ENCODE peak calls at places on chromosome 4, in six cellular contexts. One of them, this sample, is unnamed.

GRCh38 chr4:137125011-137125410 is 407.3 kb downstream of the PCDH18 start:
- DNase-seq in fibroblast of pulmonary artery: peak
- DNase-seq in NCI-H460: peak
- DNase-seq in CD4-positive, alpha-beta memory T cell: no peak
- DNase-seq in activated CD4-positive, alpha-beta T cell treated with anti-CD3 and anti-CD28 coated beads, Interleukin-2, amount 50 U/mL, for 24 hours: no peak
- DNase-seq in EL: peak
- DNase-seq in this sample: peak

GRCh38 chr4:150909116-150909515 is 106.0 kb downstream of the LRBA start:
- DNase-seq in fibroblast of pulmonary artery: no peak
- DNase-seq in NCI-H460: no peak
- DNase-seq in CD4-positive, alpha-beta memory T cell: no peak
- DNase-seq in activated CD4-positive, alpha-beta T cell treated with anti-CD3 and anti-CD28 coated beads, Interleukin-2, amount 50 U/mL, for 24 hours: no peak
- DNase-seq in EL: no peak
- DNase-seq in this sample: no peak

GRCh38 chr4:150477869-150478268 is 104.1 kb upstream of the MAB21L2 start:
- DNase-seq in fibroblast of pulmonary artery: no peak
- DNase-seq in NCI-H460: no peak
- DNase-seq in CD4-positive, alpha-beta memory T cell: no peak
- DNase-seq in activated CD4-positive, alpha-beta T cell treated with anti-CD3 and anti-CD28 coated beads, Interleukin-2, amount 50 U/mL, for 24 hours: no peak
- DNase-seq in EL: no peak
- DNase-seq in this sample: no peak

GRCh38 chr4:164871673-164872072 is 5.3 kb upstream of the APELA start:
- DNase-seq in fibroblast of pulmonary artery: no peak
- DNase-seq in NCI-H460: no peak
- DNase-seq in CD4-positive, alpha-beta memory T cell: no peak
- DNase-seq in activated CD4-positive, alpha-beta T cell treated with anti-CD3 and anti-CD28 coated beads, Interleukin-2, amount 50 U/mL, for 24 hours: no peak
- DNase-seq in EL: no peak
- DNase-seq in this sample: no peak

GRCh38 chr4:79886557-79886956 is 186.5 kb downstream of the ANTXR2 start:
- DNase-seq in fibroblast of pulmonary artery: no peak
- DNase-seq in NCI-H460: no peak
- DNase-seq in CD4-positive, alpha-beta memory T cell: no peak
- DNase-seq in activated CD4-positive, alpha-beta T cell treated with anti-CD3 and anti-CD28 coated beads, Interleukin-2, amount 50 U/mL, for 24 hours: no peak
- DNase-seq in EL: no peak
- DNase-seq in this sample: no peak

GRCh38 chr4:119592708-119593298 is 35.8 kb downstream of the PDE5A start:
- DNase-seq in fibroblast of pulmonary artery: peak
- DNase-seq in NCI-H460: no peak
- DNase-seq in CD4-positive, alpha-beta memory T cell: no peak
- DNase-seq in activated CD4-positive, alpha-beta T cell treated with anti-CD3 and anti-CD28 coated beads, Interleukin-2, amount 50 U/mL, for 24 hours: no peak
- DNase-seq in EL: no peak
- DNase-seq in this sample: peak

GRCh38 chr4:142372570-142373300 is 473.4 kb downstream of the INPP4B start:
- DNase-seq in fibroblast of pulmonary artery: no peak
- DNase-seq in NCI-H460: no peak
- DNase-seq in CD4-positive, alpha-beta memory T cell: no peak
- DNase-seq in activated CD4-positive, alpha-beta T cell treated with anti-CD3 and anti-CD28 coated beads, Interleukin-2, amount 50 U/mL, for 24 hours: no peak
- DNase-seq in EL: peak
- DNase-seq in this sample: no peak

GRCh38 chr4:45155081-45155777 is 428.9 kb upstream of the GNPDA2 start:
- DNase-seq in fibroblast of pulmonary artery: peak
- DNase-seq in NCI-H460: no peak
- DNase-seq in CD4-positive, alpha-beta memory T cell: no peak
- DNase-seq in activated CD4-positive, alpha-beta T cell treated with anti-CD3 and anti-CD28 coated beads, Interleukin-2, amount 50 U/mL, for 24 hours: no peak
- DNase-seq in EL: no peak
- DNase-seq in this sample: peak

GRCh38 chr4:158193171-158193749 is 17.0 kb upstream of the TMEM144 start:
- DNase-seq in fibroblast of pulmonary artery: peak
- DNase-seq in NCI-H460: peak
- DNase-seq in CD4-positive, alpha-beta memory T cell: no peak
- DNase-seq in activated CD4-positive, alpha-beta T cell treated with anti-CD3 and anti-CD28 coated beads, Interleukin-2, amount 50 U/mL, for 24 hours: no peak
- DNase-seq in EL: peak
- DNase-seq in this sample: peak

GRCh38 chr4:116055857-116056827 is 942.7 kb upstream of the NDST4 start:
- DNase-seq in fibroblast of pulmonary artery: peak
- DNase-seq in NCI-H460: peak
- DNase-seq in CD4-positive, alpha-beta memory T cell: no peak
- DNase-seq in activated CD4-positive, alpha-beta T cell treated with anti-CD3 and anti-CD28 coated beads, Interleukin-2, amount 50 U/mL, for 24 hours: no peak
- DNase-seq in EL: no peak
- DNase-seq in this sample: no peak

GRCh38 chr4:140070369-140070768 is 83.6 kb downstream of the MAML3 start:
- DNase-seq in fibroblast of pulmonary artery: no peak
- DNase-seq in NCI-H460: no peak
- DNase-seq in CD4-positive, alpha-beta memory T cell: no peak
- DNase-seq in activated CD4-positive, alpha-beta T cell treated with anti-CD3 and anti-CD28 coated beads, Interleukin-2, amount 50 U/mL, for 24 hours: no peak
- DNase-seq in EL: no peak
- DNase-seq in this sample: no peak

GRCh38 chr4:17142232-17142711 is 243.8 kb upstream of the LDB2 start:
- DNase-seq in fibroblast of pulmonary artery: peak
- DNase-seq in NCI-H460: no peak
- DNase-seq in CD4-positive, alpha-beta memory T cell: no peak
- DNase-seq in activated CD4-positive, alpha-beta T cell treated with anti-CD3 and anti-CD28 coated beads, Interleukin-2, amount 50 U/mL, for 24 hours: no peak
- DNase-seq in EL: peak
- DNase-seq in this sample: peak

GRCh38 chr4:85391568-85392410 is 83.2 kb upstream of the ARHGAP24 start:
- DNase-seq in fibroblast of pulmonary artery: no peak
- DNase-seq in NCI-H460: no peak
- DNase-seq in CD4-positive, alpha-beta memory T cell: no peak
- DNase-seq in activated CD4-positive, alpha-beta T cell treated with anti-CD3 and anti-CD28 coated beads, Interleukin-2, amount 50 U/mL, for 24 hours: no peak
- DNase-seq in EL: no peak
- DNase-seq in this sample: no peak

GRCh38 chr4:78659264-78659663 is 107.7 kb downstream of the ANXA3 start:
- DNase-seq in fibroblast of pulmonary artery: peak
- DNase-seq in NCI-H460: no peak
- DNase-seq in CD4-positive, alpha-beta memory T cell: no peak
- DNase-seq in activated CD4-positive, alpha-beta T cell treated with anti-CD3 and anti-CD28 coated beads, Interleukin-2, amount 50 U/mL, for 24 hours: no peak
- DNase-seq in EL: peak
- DNase-seq in this sample: peak

GRCh38 chr4:926538-926937 is 5.6 kb downstream of the GAK start:
- DNase-seq in fibroblast of pulmonary artery: peak
- DNase-seq in NCI-H460: peak
- DNase-seq in CD4-positive, alpha-beta memory T cell: no peak
- DNase-seq in activated CD4-positive, alpha-beta T cell treated with anti-CD3 and anti-CD28 coated beads, Interleukin-2, amount 50 U/mL, for 24 hours: no peak
- DNase-seq in EL: no peak
- DNase-seq in this sample: no peak

GRCh38 chr4:28341784-28342183 is 1481.1 kb downstream of the STIM2 start:
- DNase-seq in fibroblast of pulmonary artery: no peak
- DNase-seq in NCI-H460: no peak
- DNase-seq in CD4-positive, alpha-beta memory T cell: no peak
- DNase-seq in activated CD4-positive, alpha-beta T cell treated with anti-CD3 and anti-CD28 coated beads, Interleukin-2, amount 50 U/mL, for 24 hours: no peak
- DNase-seq in EL: no peak
- DNase-seq in this sample: no peak

GRCh38 chr4:123505457-123506310 is 109.1 kb downstream of the SPRY1 start:
- DNase-seq in fibroblast of pulmonary artery: peak
- DNase-seq in NCI-H460: no peak
- DNase-seq in CD4-positive, alpha-beta memory T cell: no peak
- DNase-seq in activated CD4-positive, alpha-beta T cell treated with anti-CD3 and anti-CD28 coated beads, Interleukin-2, amount 50 U/mL, for 24 hours: no peak
- DNase-seq in EL: peak
- DNase-seq in this sample: peak

GRCh38 chr4:150215601-150216000 is 137.4 kb downstream of the DCLK2 start:
- DNase-seq in fibroblast of pulmonary artery: no peak
- DNase-seq in NCI-H460: no peak
- DNase-seq in CD4-positive, alpha-beta memory T cell: no peak
- DNase-seq in activated CD4-positive, alpha-beta T cell treated with anti-CD3 and anti-CD28 coated beads, Interleukin-2, amount 50 U/mL, for 24 hours: no peak
- DNase-seq in EL: no peak
- DNase-seq in this sample: no peak

GRCh38 chr4:37891221-37892159 is 606 bp downstream of the TBC1D1 start:
- DNase-seq in fibroblast of pulmonary artery: no peak
- DNase-seq in NCI-H460: no peak
- DNase-seq in CD4-positive, alpha-beta memory T cell: peak
- DNase-seq in activated CD4-positive, alpha-beta T cell treated with anti-CD3 and anti-CD28 coated beads, Interleukin-2, amount 50 U/mL, for 24 hours: peak
- DNase-seq in EL: peak
- DNase-seq in this sample: peak

GRCh38 chr4:127007336-127007735 is 625.4 kb upstream of the INTU start:
- DNase-seq in fibroblast of pulmonary artery: no peak
- DNase-seq in NCI-H460: no peak
- DNase-seq in CD4-positive, alpha-beta memory T cell: no peak
- DNase-seq in activated CD4-positive, alpha-beta T cell treated with anti-CD3 and anti-CD28 coated beads, Interleukin-2, amount 50 U/mL, for 24 hours: no peak
- DNase-seq in EL: no peak
- DNase-seq in this sample: no peak

GRCh38 chr4:138890921-138891570 is 124.5 kb upstream of the NOCT start:
- DNase-seq in fibroblast of pulmonary artery: no peak
- DNase-seq in NCI-H460: no peak
- DNase-seq in CD4-positive, alpha-beta memory T cell: no peak
- DNase-seq in activated CD4-positive, alpha-beta T cell treated with anti-CD3 and anti-CD28 coated beads, Interleukin-2, amount 50 U/mL, for 24 hours: no peak
- DNase-seq in EL: no peak
- DNase-seq in this sample: no peak

GRCh38 chr4:577499-578450 is 1.7 kb upstream of the TMEM271 start:
- DNase-seq in fibroblast of pulmonary artery: no peak
- DNase-seq in NCI-H460: peak
- DNase-seq in CD4-positive, alpha-beta memory T cell: no peak
- DNase-seq in activated CD4-positive, alpha-beta T cell treated with anti-CD3 and anti-CD28 coated beads, Interleukin-2, amount 50 U/mL, for 24 hours: peak
- DNase-seq in EL: peak
- DNase-seq in this sample: peak

GRCh38 chr4:22720091-22720490 is 27.4 kb downstream of the GBA3 start:
- DNase-seq in fibroblast of pulmonary artery: no peak
- DNase-seq in NCI-H460: no peak
- DNase-seq in CD4-positive, alpha-beta memory T cell: no peak
- DNase-seq in activated CD4-positive, alpha-beta T cell treated with anti-CD3 and anti-CD28 coated beads, Interleukin-2, amount 50 U/mL, for 24 hours: no peak
- DNase-seq in EL: peak
- DNase-seq in this sample: peak

GRCh38 chr4:85491527-85491926 is 16.6 kb downstream of the ARHGAP24 start:
- DNase-seq in fibroblast of pulmonary artery: no peak
- DNase-seq in NCI-H460: no peak
- DNase-seq in CD4-positive, alpha-beta memory T cell: no peak
- DNase-seq in activated CD4-positive, alpha-beta T cell treated with anti-CD3 and anti-CD28 coated beads, Interleukin-2, amount 50 U/mL, for 24 hours: no peak
- DNase-seq in EL: no peak
- DNase-seq in this sample: no peak

GRCh38 chr4:150149381-150149780 is 71.1 kb downstream of the DCLK2 start:
- DNase-seq in fibroblast of pulmonary artery: peak
- DNase-seq in NCI-H460: no peak
- DNase-seq in CD4-positive, alpha-beta memory T cell: no peak
- DNase-seq in activated CD4-positive, alpha-beta T cell treated with anti-CD3 and anti-CD28 coated beads, Interleukin-2, amount 50 U/mL, for 24 hours: no peak
- DNase-seq in EL: peak
- DNase-seq in this sample: peak

This sample was measured in astrocyte of the hippocampus.